ENCODE peak calls at places on chromosome 7, in eight cellular contexts. B is ovary, V is suprapubic skin, F is body of pancreas, A is left ventricle myocardium inferior, I is cardiac muscle cell, Q is SK-N-SH, Z is right cardiac atrium. L is an unnamed sample.

GRCh38 chr7:111098011-111098925 is 7.3 kb downstream of the LRRN3 start:
- DNase-seq in B (no peak), V (no peak), F (no peak), A (peak; percentile 17), I (peak; percentile 67), Q (no peak), Z (no peak), L (no peak)

GRCh38 chr7:77391230-77391629 is 24.9 kb downstream of the GSAP start:
- DNase-seq in B (no peak), V (no peak), F (no peak), A (no peak), I (no peak), Q (no peak), Z (no peak), L (no peak)

GRCh38 chr7:87209295-87209924 is 10.1 kb downstream of the TMEM243 start:
- DNase-seq in B (no peak), V (no peak), F (no peak), A (no peak), I (no peak), Q (no peak), Z (no peak), L (no peak)

GRCh38 chr7:37942934-37943610 is 22.6 kb downstream of the EPDR1 start:
- DNase-seq in B (peak; percentile 92), V (no peak), F (peak; percentile 93), A (peak; percentile 82), I (peak; percentile 24), Q (peak; percentile 12), Z (peak; percentile 90), L (no peak)

GRCh38 chr7:124162667-124163066 is 129.8 kb upstream of the TMEM229A start:
- DNase-seq in B (no peak), V (no peak), F (no peak), A (no peak), I (no peak), Q (no peak), Z (no peak), L (no peak)

GRCh38 chr7:127653396-127653795 is 1.4 kb downstream of the SND1 start:
- DNase-seq in B (no peak), V (no peak), F (no peak), A (no peak), I (no peak), Q (no peak), Z (no peak), L (no peak)

GRCh38 chr7:95718556-95719410 is 53.6 kb upstream of the DYNC1I1 start:
- DNase-seq in B (no peak), V (no peak), F (no peak), A (no peak), I (no peak), Q (peak; percentile 29), Z (no peak), L (no peak)

GRCh38 chr7:93697901-93698300 is 123.4 kb upstream of the CALCR start:
- DNase-seq in B (no peak), V (no peak), F (no peak), A (no peak), I (no peak), Q (no peak), Z (no peak), L (no peak)

DNA sequence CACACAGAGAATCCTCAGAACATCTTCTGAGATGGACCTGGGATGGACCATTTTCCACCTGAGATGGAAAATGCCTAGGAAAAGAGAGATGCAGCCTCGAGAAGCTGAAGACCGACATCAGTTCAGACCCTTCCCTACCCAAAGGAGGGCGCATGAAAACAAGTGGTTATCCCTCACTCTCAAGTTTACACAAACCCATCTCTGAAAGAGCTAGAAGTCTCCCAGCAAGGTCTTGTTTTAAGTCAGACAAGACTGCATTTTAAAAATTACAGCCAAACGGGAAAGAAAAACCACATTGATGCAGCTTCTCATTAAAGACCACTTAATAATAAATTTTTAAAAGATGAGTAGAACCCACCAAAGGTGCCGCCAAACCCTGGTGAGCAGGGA is 1.3 kb downstream of the RAPGEF5 start:
- DNase-seq in B (no peak), V (no peak), F (no peak), A (no peak), I (no peak), Q (no peak), Z (no peak), L (no peak)
- H3K4me3 ChIP-seq in B (no peak overlapping the region), V (peak overlapping the region; percentile 71), F (peak overlapping the region; percentile 83), A (peak overlapping the region; percentile 67), I (no peak overlapping the region), Q (peak overlapping the region; percentile 76), Z (no peak overlapping the region), L (no peak overlapping the region)

GRCh38 chr7:101823086-101823485 is 5.7 kb downstream of the CUX1 start:
- DNase-seq in B (no peak), V (no peak), F (no peak), A (no peak), I (no peak), Q (no peak), Z (no peak), L (no peak)
- H3K27ac ChIP-seq in B (no peak overlapping the region), V (no peak overlapping the region), F (no peak overlapping the region), A (peak overlapping the region; percentile 46), I (no peak overlapping the region), Q (no peak overlapping the region), Z (peak overlapping the region; percentile 21), L (no peak overlapping the region)

DNA sequence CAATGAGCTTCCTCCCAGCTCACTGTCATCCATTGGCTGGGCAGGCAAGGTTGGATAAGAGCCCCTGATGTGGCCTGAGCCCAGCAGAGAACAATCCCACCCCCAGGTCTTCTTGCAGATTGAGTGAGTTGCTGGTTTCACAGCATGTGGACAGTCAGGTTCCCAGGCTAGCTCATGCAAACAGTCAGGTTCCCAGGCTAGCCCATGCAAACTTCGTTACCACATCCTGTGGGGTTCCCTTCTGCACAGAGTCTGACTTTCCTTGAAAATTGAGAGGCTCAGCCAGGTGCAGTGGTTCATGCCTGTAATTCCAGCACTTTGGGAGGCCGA is 67.1 kb downstream of the TMEM130 start:
- DNase-seq in B (no peak), V (no peak), F (no peak), A (no peak), I (no peak), Q (no peak), Z (no peak), L (no peak)
- H3K4me3 ChIP-seq in B (no peak overlapping the region), V (no peak overlapping the region), F (no peak overlapping the region), A (no peak overlapping the region), I (no peak overlapping the region), Q (no peak overlapping the region), Z (no peak overlapping the region), L (no peak overlapping the region)

GRCh38 chr7:104963991-104964385 is 50.0 kb upstream of the KMT2E start:
- DNase-seq in B (peak; percentile 52), V (no peak), F (no peak), A (no peak), I (no peak), Q (no peak), Z (peak; percentile 63), L (no peak)

GRCh38 chr7:104963378-104963990 is 50.5 kb upstream of the KMT2E start:
- DNase-seq in B (no peak), V (no peak), F (no peak), A (no peak), I (no peak), Q (no peak), Z (no peak), L (no peak)

GRCh38 chr7:104966022-104966421 is 48.0 kb upstream of the KMT2E start:
- DNase-seq in B (no peak), V (no peak), F (no peak), A (no peak), I (no peak), Q (no peak), Z (no peak), L (no peak)

GRCh38 chr7:104962781-104963180 is 51.2 kb upstream of the KMT2E start:
- DNase-seq in B (no peak), V (no peak), F (no peak), A (no peak), I (no peak), Q (no peak), Z (no peak), L (no peak)

DNA sequence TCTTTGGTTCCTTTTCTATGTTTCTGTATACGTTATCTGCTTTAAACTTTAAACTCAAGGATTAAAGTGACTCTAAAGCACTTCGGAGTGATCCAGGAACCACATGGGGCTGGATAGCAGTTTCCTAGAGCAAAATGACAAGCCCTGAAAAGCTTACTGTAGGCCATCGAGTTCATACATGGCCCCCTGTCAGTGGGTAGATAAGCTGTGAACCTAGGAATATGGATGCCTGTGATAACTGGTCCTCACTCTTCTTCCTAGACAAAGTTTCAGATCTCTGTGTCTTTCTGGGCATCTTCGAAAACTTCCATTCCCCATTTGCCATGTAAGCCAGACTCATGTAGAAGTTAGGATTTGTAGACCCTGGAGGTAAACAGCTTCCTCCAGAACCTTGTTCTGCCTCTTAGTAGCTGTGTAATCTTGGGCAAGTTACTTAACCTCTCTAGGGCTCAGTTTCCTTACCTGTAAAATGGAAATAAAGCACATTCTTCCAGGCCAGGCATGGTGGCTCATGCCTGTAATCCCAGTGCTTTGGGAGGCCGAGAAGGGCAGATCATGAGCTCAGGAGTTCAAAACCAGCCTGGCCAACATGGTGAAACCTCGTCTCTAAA is 49.3 kb upstream of the KMT2E start:
- DNase-seq in B (no peak), V (no peak), F (no peak), A (no peak), I (no peak), Q (no peak), Z (no peak), L (no peak)
- H3K27ac ChIP-seq in B (peak overlapping the region; percentile 47), V (peak overlapping the region; percentile 63), F (no peak overlapping the region), A (peak overlapping the region; percentile 78), I (no peak overlapping the region), Q (no peak overlapping the region), Z (no peak overlapping the region), L (peak overlapping the region; percentile 32)

L was measured in coronary artery.